ENCODE peak calls at places on chromosomes 4 and X, in five cellular contexts. J is mesenchymal stem cell, W is gastrocnemius medialis, Z is right lobe of liver, T is body of pancreas. E is an unnamed sample.

GRCh38 chrX:133986008-133986683 is 752 bp upstream of the GPC3 start:
- DNase-seq in J (no peak), W (no peak), Z (no peak), T (no peak), E (no peak)

GRCh38 chr4:38691251-38692008 is 27.4 kb downstream of the KLF3 start:
- DNase-seq in J (no peak), W (no peak), Z (no peak), T (no peak), E (no peak)

GRCh38 chrX:13933851-13934250 is 95.8 kb downstream of the GEMIN8 start:
- DNase-seq in J (peak; percentile 29), W (no peak), Z (no peak), T (no peak), E (no peak)

GRCh38 chr4:100348472-100348871 is 158.2 kb upstream of the DDIT4L start:
- DNase-seq in J (peak; percentile 67), W (no peak), Z (no peak), T (no peak), E (no peak)

GRCh38 chr4:53855886-53856260 is 208.5 kb downstream of the CHIC2 start:
- DNase-seq in J (no peak), W (no peak), Z (no peak), T (no peak), E (no peak)

GRCh38 chrX:95351089-95351488 is 1333.6 kb upstream of the DIAPH2 start:
- DNase-seq in J (no peak), W (no peak), Z (no peak), T (no peak), E (no peak)

GRCh38 chr4:150089732-150090131 is 11.5 kb downstream of the DCLK2 start:
- DNase-seq in J (peak; percentile 44), W (no peak), Z (no peak), T (no peak), E (no peak)

GRCh38 chrX:11499076-11500044 is 166.4 kb downstream of the ARHGAP6 start:
- DNase-seq in J (peak; percentile 62), W (no peak), Z (no peak), T (no peak), E (no peak)

GRCh38 chr4:151801547-151802516 is 41.0 kb upstream of the GATB start:
- DNase-seq in J (peak; percentile 76), W (no peak), Z (no peak), T (peak; percentile 53), E (peak; percentile 27)

GRCh38 chr4:123444298-123444731 is 47.7 kb downstream of the SPRY1 start:
- DNase-seq in J (peak; percentile 78), W (no peak), Z (no peak), T (peak; percentile 54), E (no peak)

GRCh38 chr4:128600996-128601857 is 208.3 kb upstream of the JADE1 start:
- DNase-seq in J (peak; percentile 97), W (peak; percentile 57), Z (no peak), T (peak; percentile 80), E (peak; percentile 25)

GRCh38 chrX:9525511-9526248 is 60.8 kb downstream of the TBL1X start:
- DNase-seq in J (no peak), W (no peak), Z (no peak), T (no peak), E (no peak)

GRCh38 chr4:172985552-172985951 is 183.1 kb upstream of the GALNT7 start:
- DNase-seq in J (no peak), W (no peak), Z (no peak), T (no peak), E (no peak)

GRCh38 chrX:69388526-69388925 is 115.6 kb upstream of the NALF2 start:
- DNase-seq in J (no peak), W (no peak), Z (no peak), T (no peak), E (no peak)

GRCh38 chr4:109216085-109216696 is 86.3 kb downstream of the COL25A1 start:
- DNase-seq in J (no peak), W (no peak), Z (no peak), T (no peak), E (no peak)

GRCh38 chr4:156169011-156169410 is 215.3 kb upstream of the CTSO start:
- DNase-seq in J (peak; percentile 68), W (no peak), Z (no peak), T (no peak), E (no peak)

GRCh38 chr4:183908284-183908683 is 3.2 kb downstream of the STOX2 start:
- DNase-seq in J (no peak), W (no peak), Z (no peak), T (peak; percentile 18), E (no peak)

GRCh38 chr4:67545996-67546356 is 673 bp upstream of the CENPC start:
- DNase-seq in J (no peak), W (no peak), Z (no peak), T (no peak), E (no peak)

GRCh38 chrX:32749075-32749474 is 462.3 kb downstream of the DMD start:
- DNase-seq in J (no peak), W (no peak), Z (no peak), T (no peak), E (no peak)

GRCh38 chr4:169251291-169252235 is 19.2 kb downstream of the SH3RF1 start:
- DNase-seq in J (no peak), W (no peak), Z (no peak), T (no peak), E (no peak)

GRCh38 chr4:108149588-108150380 is 18.9 kb downstream of the LEF1 start:
- DNase-seq in J (no peak), W (no peak), Z (no peak), T (no peak), E (no peak)

GRCh38 chrX:110087485-110088356 is 84.8 kb downstream of the TMEM164 start:
- DNase-seq in J (peak; percentile 94), W (peak; percentile 89), Z (no peak), T (no peak), E (no peak)

GRCh38 chr4:24080871-24081270 is 191.0 kb upstream of the PPARGC1A start:
- DNase-seq in J (no peak), W (no peak), Z (no peak), T (no peak), E (no peak)

GRCh38 chr4:1910643-1911042 is 39.5 kb downstream of the NSD2 start:
- DNase-seq in J (peak; percentile 78), W (no peak), Z (no peak), T (peak; percentile 57), E (peak; percentile 40)

GRCh38 chrX:137194164-137194563 is 160.4 kb upstream of the GPR101 start:
- DNase-seq in J (no peak), W (peak; percentile 6), Z (no peak), T (peak; percentile 40), E (no peak)

GRCh38 chrX:11064851-11065600 is 46.1 kb upstream of the HCCS start:
- DNase-seq in J (peak; percentile 3), W (no peak), Z (no peak), T (no peak), E (no peak)

GRCh38 chrX:119636419-119636818 is 30.2 kb upstream of the NKRF start:
- DNase-seq in J (no peak), W (no peak), Z (no peak), T (no peak), E (no peak)

GRCh38 chr4:15525080-15525479 is 55.4 kb downstream of the CC2D2A start:
- DNase-seq in J (no peak), W (no peak), Z (no peak), T (no peak), E (no peak)

DNA sequence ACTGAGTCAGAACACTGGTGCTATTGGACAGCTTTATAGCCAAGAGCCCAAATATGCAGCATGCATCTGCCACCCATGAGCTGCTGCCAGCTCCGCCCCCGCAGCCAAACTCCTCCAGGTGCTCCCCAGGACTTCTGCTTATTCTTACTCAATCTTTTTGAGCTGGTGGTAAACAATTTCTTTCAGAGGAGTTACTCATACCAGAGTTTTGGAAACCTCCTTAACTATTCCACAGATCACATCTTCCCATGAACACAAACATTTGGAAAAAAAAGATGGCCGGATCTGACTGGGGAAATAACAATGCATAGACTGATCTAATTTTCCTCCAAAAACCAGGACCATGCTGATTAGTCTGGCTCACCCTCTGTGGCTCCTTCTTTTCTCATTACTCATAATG is 399.9 kb downstream of the GPM6A start:
- DNase-seq in J (no peak), W (no peak), Z (peak; percentile 9), T (no peak), E (no peak)
- H3K27ac ChIP-seq in J (peak overlapping the region; percentile 30), W (no peak overlapping the region), Z (no peak overlapping the region), T (no peak overlapping the region), E (no peak overlapping the region)

GRCh38 chr4:677431-678293 is 3.3 kb downstream of the MYL5 start:
- DNase-seq in J (no peak), W (peak; percentile 49), Z (peak; percentile 51), T (peak; percentile 46), E (no peak)

GRCh38 chr4:676871-677235 is 2.5 kb downstream of the MYL5 start:
- DNase-seq in J (no peak), W (no peak), Z (peak; percentile 43), T (no peak), E (no peak)

GRCh38 chr4:678765-679481 is 4.6 kb downstream of the MYL5 start:
- DNase-seq in J (no peak), W (no peak), Z (no peak), T (no peak), E (no peak)

GRCh38 chr4:679571-680083 is 5.3 kb downstream of the MYL5 start:
- DNase-seq in J (no peak), W (no peak), Z (no peak), T (no peak), E (no peak)

GRCh38 chr4:678331-678734 is 4.0 kb downstream of the MYL5 start:
- DNase-seq in J (no peak), W (no peak), Z (peak; percentile 46), T (no peak), E (no peak)
- H3K4me1 ChIP-seq in J (peaks cover 42% of the 10 kb centered on the region), W (peaks cover 51% of the 10 kb centered on the region), Z (no peaks in the 10 kb centered on the region), T (peaks cover 53% of the 10 kb centered on the region), E (peaks cover 23% of the 10 kb centered on the region)

GRCh38 chr4:40197879-40198689 is 1.3 kb downstream of the RHOH start:
- DNase-seq in J (no peak), W (no peak), Z (no peak), T (no peak), E (no peak)
- H3K4me3 ChIP-seq in J (no peak overlapping the region), W (no peak overlapping the region), Z (no peak overlapping the region), T (no peak overlapping the region), E (peak overlapping the region; percentile 37)

GRCh38 chr4:141486375-141486997 is 149.9 kb upstream of the IL15 start:
- DNase-seq in J (peak; percentile 25), W (no peak), Z (no peak), T (no peak), E (no peak)
- H3K27ac ChIP-seq in J (peak overlapping the region; percentile 30), W (no peak overlapping the region), Z (no peak overlapping the region), T (no peak overlapping the region), E (no peak overlapping the region)

GRCh38 chr4:118772149-118773081 is 63.5 kb downstream of the SEC24D start:
- DNase-seq in J (peak; percentile 57), W (no peak), Z (no peak), T (no peak), E (no peak)

GRCh38 chr4:118774989-118775388 is 60.9 kb downstream of the SEC24D start:
- DNase-seq in J (peak; percentile 38), W (no peak), Z (no peak), T (no peak), E (no peak)

GRCh38 chr4:118775405-118775804 is 60.5 kb downstream of the SEC24D start:
- DNase-seq in J (no peak), W (no peak), Z (no peak), T (no peak), E (no peak)

GRCh38 chr4:118774321-118774720 is 61.6 kb downstream of the SEC24D start:
- DNase-seq in J (no peak), W (no peak), Z (no peak), T (no peak), E (no peak)

GRCh38 chr4:118773082-118773792 is 62.7 kb downstream of the SEC24D start:
- DNase-seq in J (no peak), W (no peak), Z (no peak), T (no peak), E (no peak)
- H3K4me1 ChIP-seq in J (peaks cover 2% of the 10 kb centered on the region), W (peaks cover 18% of the 10 kb centered on the region), Z (no peaks in the 10 kb centered on the region), T (peaks cover 14% of the 10 kb centered on the region), E (no peaks in the 10 kb centered on the region)

E was measured in tibial nerve.